ENCODE peak calls at places on chromosome 5, in ten cellular contexts. O, V, D, I, F, A, B, G, Z and P are unnamed samples.

GRCh38 chr5:107893642-107894041 is 222.9 kb upstream of the EFNA5 start:
- DNase-seq in A (peak), Z (no peak), V (no peak), G (no peak), I (peak), O (no peak), F (no peak), D (no peak), B (no peak), P (no peak)

GRCh38 chr5:132230871-132231270 is 3.2 kb upstream of the P4HA2 start:
- DNase-seq in V (no peak), I (no peak), A (no peak), F (no peak), G (no peak), O (peak), B (no peak), Z (no peak), D (peak), P (no peak)

GRCh38 chr5:168851902-168852321 is 272.7 kb upstream of the PANK3 start:
- DNase-seq in O (no peak), I (peak), D (no peak), G (no peak), Z (no peak), B (no peak), V (peak), F (no peak), A (no peak), P (peak)

GRCh38 chr5:179668404-179668803 is 12.4 kb downstream of the CBY3 start:
- DNase-seq in V (peak), G (peak), B (no peak), Z (peak), A (peak), O (peak), D (peak), F (no peak), I (peak), P (peak)

GRCh38 chr5:133523013-133523658 is 89.2 kb downstream of the FSTL4 start:
- DNase-seq in D (peak), G (no peak), A (no peak), O (no peak), B (no peak), V (no peak), F (no peak), Z (no peak), I (no peak), P (no peak)

GRCh38 chr5:72228957-72229356 is 91.1 kb downstream of the MRPS27 start:
- DNase-seq in G (no peak), D (peak), F (no peak), O (no peak), B (no peak), A (no peak), I (no peak), V (no peak), Z (no peak), P (no peak)

GRCh38 chr5:111706345-111706744 is 50.6 kb downstream of the NREP start:
- DNase-seq in A (no peak), I (no peak), Z (no peak), O (no peak), D (peak), F (no peak), B (no peak), V (no peak), G (no peak), P (no peak)

GRCh38 chr5:151107738-151108520 is 27.1 kb upstream of the TNIP1 start:
- DNase-seq in A (no peak), G (no peak), F (no peak), I (peak), B (no peak), O (no peak), D (no peak), Z (no peak), V (no peak), P (no peak)

GRCh38 chr5:54063817-54064216 is 246.6 kb downstream of the ARL15 start:
- DNase-seq in V (peak), G (no peak), B (no peak), A (no peak), D (no peak), I (no peak), O (no peak), Z (no peak), F (no peak), P (no peak)

GRCh38 chr5:132245593-132245992 is 11.9 kb upstream of the PDLIM4 start:
- DNase-seq in D (no peak), I (no peak), Z (no peak), V (no peak), O (no peak), A (no peak), F (no peak), B (no peak), G (no peak), P (no peak)

GRCh38 chr5:174063092-174063756 is 17.7 kb downstream of the NSG2 start:
- DNase-seq in D (no peak), V (no peak), A (no peak), I (no peak), O (no peak), Z (no peak), B (no peak), G (no peak), F (no peak), P (no peak)

GRCh38 chr5:149279651-149280050 is 8.0 kb downstream of the AFAP1L1 start:
- DNase-seq in V (no peak), A (no peak), F (no peak), O (no peak), G (no peak), I (peak), Z (no peak), D (no peak), B (no peak), P (no peak)

GRCh38 chr5:8981496-8981895 is 564.4 kb downstream of the SEMA5A start:
- DNase-seq in G (no peak), Z (no peak), I (peak), F (no peak), B (no peak), D (no peak), A (no peak), O (no peak), V (no peak), P (no peak)

GRCh38 chr5:113059232-113059805 is 82.7 kb downstream of the DCP2 start:
- DNase-seq in I (no peak), Z (no peak), B (no peak), O (peak), D (no peak), A (no peak), V (no peak), G (no peak), F (no peak), P (no peak)

GRCh38 chr5:78549043-78549442 is 99.5 kb downstream of the LHFPL2 start:
- DNase-seq in B (peak), Z (no peak), V (no peak), O (peak), G (no peak), A (no peak), D (no peak), F (no peak), I (no peak), P (no peak)

GRCh38 chr5:9166202-9167147 is 379.4 kb downstream of the SEMA5A start:
- DNase-seq in A (no peak), V (no peak), F (no peak), I (no peak), G (no peak), B (no peak), D (no peak), Z (no peak), O (no peak), P (no peak)

GRCh38 chr5:62343428-62343827 is 37.4 kb downstream of the KIF2A start:
- DNase-seq in A (no peak), O (no peak), D (no peak), F (no peak), G (no peak), V (no peak), Z (no peak), B (no peak), I (peak), P (no peak)

GRCh38 chr5:32642276-32643002 is 57.1 kb downstream of the SUB1 start:
- DNase-seq in I (peak), Z (peak), O (no peak), G (no peak), A (no peak), F (no peak), B (no peak), V (peak), D (no peak), P (no peak)

GRCh38 chr5:109455598-109456096 is 45.9 kb upstream of the PJA2 start:
- DNase-seq in I (peak), B (peak), D (no peak), A (peak), O (no peak), G (no peak), V (peak), Z (no peak), F (peak), P (peak)

GRCh38 chr5:136525546-136525945 is 160.2 kb upstream of the TRPC7 start:
- DNase-seq in O (no peak), D (peak), F (no peak), A (no peak), I (no peak), B (no peak), V (no peak), Z (no peak), G (no peak), P (no peak)

GRCh38 chr5:82748688-82749091 is 328.5 kb downstream of the TMEM167A start:
- DNase-seq in Z (no peak), G (no peak), I (no peak), V (no peak), D (no peak), O (no peak), B (no peak), A (peak), F (no peak), P (peak)

DNA sequence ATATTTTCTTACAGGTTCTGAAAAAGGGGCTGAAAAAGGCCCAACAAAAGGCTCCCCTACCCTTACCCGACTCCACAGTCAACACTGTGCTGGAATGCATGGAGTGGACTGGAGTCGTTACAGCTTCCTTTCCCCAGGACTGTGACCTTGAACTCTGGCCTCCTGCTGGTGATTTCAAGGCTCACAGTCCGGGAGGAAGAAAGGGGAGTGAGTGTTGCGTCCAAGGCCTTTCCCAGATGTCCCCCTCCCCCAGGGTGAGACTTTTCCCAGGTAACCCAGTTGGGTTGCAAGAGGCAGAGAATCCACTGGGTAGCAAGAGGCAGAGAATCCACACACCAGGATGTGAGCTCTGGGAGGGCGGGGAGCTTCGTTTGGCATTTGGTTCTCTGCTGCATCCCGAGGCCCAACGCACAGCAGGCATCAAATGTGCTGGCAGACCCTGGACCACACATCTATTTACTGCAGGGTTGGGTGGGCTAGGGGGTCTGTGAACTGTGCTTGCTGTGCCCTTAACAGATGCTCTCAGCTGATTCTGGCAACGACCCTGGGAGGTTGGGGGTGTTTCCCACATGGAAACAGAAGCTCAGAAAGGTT is 37.5 kb downstream of the FABP6 start:
- DNase-seq in I (no peak), Z (no peak), D (no peak), A (no peak), O (peak), V (no peak), F (no peak), G (no peak), B (no peak), P (no peak)
- TF ChIP-seq CTCF in I (no peak), Z (no peak), D (no peak), A (no peak), O (peak), V (peak), F (no peak), G (no peak), B (no peak), P (no peak)

DNA sequence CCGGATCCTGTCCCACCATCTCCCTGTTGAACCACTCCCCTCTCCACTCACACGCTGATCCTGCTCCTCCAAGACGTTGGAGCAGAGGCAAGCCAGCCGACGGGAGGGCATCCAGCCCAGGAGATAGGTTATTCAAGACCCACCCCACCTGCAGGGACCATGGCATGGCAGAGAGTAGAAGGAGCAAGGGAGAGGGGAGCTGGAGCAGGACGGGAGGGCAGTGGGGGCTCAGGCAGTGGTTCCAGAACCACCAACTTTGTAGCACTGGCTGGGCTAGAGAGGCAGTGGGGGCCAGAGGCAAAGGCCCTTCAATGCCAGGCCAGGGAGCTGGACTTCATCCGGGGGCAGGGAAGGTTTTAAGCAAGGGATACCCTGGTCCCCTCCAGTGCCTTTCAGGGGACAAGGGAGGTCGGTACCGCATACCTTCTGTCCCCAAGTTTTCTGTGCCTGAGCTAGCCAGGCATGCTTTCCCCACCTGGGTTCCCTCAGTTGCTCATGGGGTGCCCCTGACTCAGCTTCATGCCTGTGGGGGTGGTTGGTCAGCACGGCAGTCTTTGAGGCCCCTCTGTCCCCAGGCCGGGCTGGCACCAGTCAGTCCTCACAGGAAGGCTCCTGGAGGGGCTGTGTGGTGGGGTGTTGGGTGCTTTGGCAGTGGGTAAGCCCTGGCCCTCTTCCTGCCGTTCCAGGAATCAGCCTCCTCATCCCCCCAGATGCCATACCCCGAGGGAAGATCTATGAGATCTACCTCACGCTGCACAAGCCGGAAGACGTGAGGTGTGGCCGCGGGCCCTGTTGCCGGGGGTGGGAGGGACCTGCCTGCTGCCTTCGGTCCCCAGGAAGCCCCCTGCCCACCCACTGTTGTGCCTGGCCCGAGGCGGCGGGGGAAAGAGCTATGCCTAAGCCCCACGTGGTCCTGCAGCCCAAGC is 22.4 kb downstream of the HK3 start:
- DNase-seq in D (no peak), I (no peak), Z (no peak), F (no peak), B (no peak), G (no peak), O (no peak), A (no peak), V (no peak), P (no peak)
- TF ChIP-seq CTCF in D (no peak), I (no peak), Z (no peak), F (no peak), B (no peak), G (no peak), O (no peak), A (no peak), V (no peak), P (no peak)

GRCh38 chr5:31029925-31030324 is 163.6 kb upstream of the CDH6 start:
- DNase-seq in F (no peak), V (no peak), B (no peak), D (peak), A (peak), Z (no peak), I (no peak), O (peak), G (no peak), P (no peak)
- TF ChIP-seq CTCF in F (no peak), V (no peak), B (no peak), D (peak), A (peak), Z (no peak), I (no peak), O (peak), G (no peak), P (no peak)

GRCh38 chr5:94891565-94892362 is 273.3 kb downstream of the SLF1 start:
- DNase-seq in O (no peak), A (no peak), G (no peak), I (no peak), F (no peak), V (no peak), Z (no peak), B (no peak), D (no peak), P (no peak)

GRCh38 chr5:94888674-94889073 is 270.2 kb downstream of the SLF1 start:
- DNase-seq in B (no peak), I (no peak), V (no peak), G (no peak), Z (no peak), F (no peak), A (no peak), O (no peak), D (no peak), P (no peak)

GRCh38 chr5:94890907-94891306 is 272.4 kb downstream of the SLF1 start:
- DNase-seq in V (no peak), F (no peak), O (no peak), D (no peak), B (no peak), A (no peak), Z (no peak), G (no peak), I (peak), P (no peak)

DNA sequence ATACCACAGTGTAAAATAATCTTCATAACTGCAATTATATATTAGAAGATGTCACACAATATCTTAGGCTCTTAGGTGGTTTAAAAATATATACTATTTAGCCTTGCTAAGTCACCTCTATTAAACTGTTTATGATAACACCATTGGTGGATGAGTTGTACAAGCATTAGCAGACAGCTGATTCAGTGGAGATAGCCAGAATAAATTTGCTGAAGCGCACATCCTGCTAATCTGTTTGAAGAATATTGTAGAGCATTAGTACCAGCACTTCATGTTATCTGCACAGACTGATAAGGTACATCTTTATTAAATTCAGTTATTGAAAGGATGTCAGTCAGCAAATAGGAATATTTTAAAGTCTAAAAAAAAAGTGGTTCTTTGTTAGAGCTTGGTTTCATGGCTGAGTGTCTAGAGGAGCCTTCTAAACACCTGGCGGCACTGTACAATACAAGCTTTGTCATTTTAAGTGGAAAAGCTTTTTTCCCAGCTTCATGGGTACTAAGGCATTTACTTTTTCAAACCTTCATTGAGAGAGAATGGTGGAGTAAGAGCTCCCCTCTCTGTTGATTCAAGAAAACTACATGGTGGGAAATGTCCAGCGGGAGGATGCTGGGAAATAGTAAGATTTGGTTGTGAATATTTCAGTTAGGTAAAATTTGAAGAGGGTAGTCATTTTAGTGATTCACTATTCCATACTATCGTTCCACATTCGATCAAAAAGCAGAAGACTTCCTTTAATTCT is 275.1 kb downstream of the SLF1 start:
- DNase-seq in Z (no peak), A (peak), O (no peak), D (no peak), B (no peak), G (no peak), V (peak), F (no peak), I (peak), P (peak)
- TF ChIP-seq CTCF in Z (peak), A (peak), O (peak), D (peak), B (no peak), G (no peak), V (peak), F (peak), I (peak), P (peak)

GRCh38 chr5:121018004-121018403 is 553.9 kb downstream of the PRR16 start:
- DNase-seq in O (no peak), D (no peak), F (no peak), I (no peak), G (no peak), Z (no peak), V (no peak), A (no peak), B (no peak), P (no peak)
- TF ChIP-seq CTCF in O (no peak), D (no peak), F (no peak), I (no peak), G (no peak), Z (no peak), V (no peak), A (no peak), B (no peak), P (no peak)

GRCh38 chr5:55544341-55544740 is 9.6 kb upstream of the PLPP1 start:
- DNase-seq in V (no peak), D (no peak), I (peak), F (no peak), G (no peak), A (no peak), Z (no peak), O (no peak), B (no peak), P (no peak)

GRCh38 chr5:55547792-55548191 is 13.0 kb upstream of the PLPP1 start:
- DNase-seq in G (no peak), B (no peak), Z (no peak), I (no peak), D (no peak), F (no peak), O (no peak), V (no peak), A (no peak), P (no peak)

GRCh38 chr5:55551298-55551846 is 16.6 kb upstream of the PLPP1 start:
- DNase-seq in Z (no peak), G (no peak), D (no peak), A (no peak), V (no peak), F (no peak), O (no peak), B (no peak), I (peak), P (no peak)

GRCh38 chr5:55551904-55552303 is 17.1 kb upstream of the PLPP1 start:
- DNase-seq in Z (no peak), D (no peak), V (no peak), F (no peak), B (no peak), O (no peak), G (no peak), A (no peak), I (no peak), P (no peak)

GRCh38 chr5:55546991-55547390 is 12.2 kb upstream of the PLPP1 start:
- DNase-seq in V (no peak), G (no peak), I (no peak), B (no peak), D (no peak), F (no peak), O (no peak), Z (peak), A (no peak), P (peak)
- TF ChIP-seq CTCF in V (no peak), G (no peak), I (no peak), B (no peak), D (no peak), F (no peak), O (no peak), Z (no peak), A (no peak), P (peak)